ENCODE peak calls at places on chromosomes 2 and 18, in six cellular contexts. K is Caki2, F is right cardiac atrium, N is NCI-H1092 treated with DMSO at 0.1 percent for 48 hours, T is Right ventricle myocardium superior, B is NCI-H2227 treated with DMSO at 0.1 percent for 48 hours. U is an unnamed sample.

GRCh38 chr2:96264656-96265348 is 995 bp downstream of the TMEM127 start:
- DNase-seq in T (peak), F (no peak), B (peak), N (no peak), K (peak), U (no peak)

GRCh38 chr18:23943903-23944624 is 70.5 kb upstream of the TTC39C start:
- DNase-seq in K (no peak), N (no peak), F (no peak), B (no peak), T (no peak), U (no peak)

GRCh38 chr2:203599509-203599908 is 64.4 kb upstream of the RAPH1 start:
- DNase-seq in K (no peak), N (no peak), B (no peak), T (no peak), F (no peak), U (no peak)

GRCh38 chr2:14632133-14632936 is at the start of gene LRATD1:
- DNase-seq in T (peak), N (peak), F (peak), K (peak), B (peak), U (peak)

GRCh38 chr2:2874805-2875204 is 502.8 kb downstream of the EIPR1 start:
- DNase-seq in F (no peak), T (no peak), K (no peak), B (no peak), N (no peak), U (no peak)

GRCh38 chr18:55447672-55448018 is 140.3 kb downstream of the TCF4 start:
- DNase-seq in K (no peak), T (no peak), F (no peak), B (no peak), N (no peak), U (no peak)

GRCh38 chr2:43192039-43192438 is 34.4 kb downstream of the ZFP36L2 start:
- DNase-seq in T (no peak), N (no peak), B (no peak), F (peak), K (no peak), U (no peak)

GRCh38 chr2:150919899-150920298 is 341.8 kb downstream of the RBM43 start:
- DNase-seq in B (no peak), F (no peak), T (no peak), K (no peak), N (no peak), U (no peak)

GRCh38 chr2:128318776-128319456 is at the start of gene HS6ST1:
- DNase-seq in N (peak), K (peak), F (peak), T (peak), B (peak), U (peak)

GRCh38 chr2:195451160-195451559 is 205.9 kb upstream of the SLC39A10 start:
- DNase-seq in N (no peak), F (no peak), B (no peak), K (no peak), T (no peak), U (no peak)

GRCh38 chr2:10183146-10183675 is 60.7 kb downstream of the RRM2 start:
- DNase-seq in K (no peak), B (no peak), F (no peak), N (no peak), T (no peak), U (no peak)

GRCh38 chr2:70498054-70498453 is 55.6 kb downstream of the TGFA start:
- DNase-seq in T (no peak), N (no peak), B (no peak), K (no peak), F (no peak), U (peak)

GRCh38 chr2:64608867-64609228 is 44.9 kb downstream of the SERTAD2 start:
- DNase-seq in K (no peak), T (peak), N (no peak), F (no peak), B (no peak), U (no peak)

GRCh38 chr2:12478151-12479041 is 238.3 kb upstream of the TRIB2 start:
- DNase-seq in K (no peak), N (no peak), B (no peak), F (no peak), T (no peak), U (no peak)

GRCh38 chr2:51093016-51093415 is 61.1 kb upstream of the NRXN1 start:
- DNase-seq in T (no peak), F (no peak), N (no peak), B (no peak), K (no peak), U (no peak)

GRCh38 chr18:77005651-77006195 is 126.9 kb downstream of the MBP start:
- DNase-seq in T (no peak), F (no peak), N (no peak), B (no peak), K (no peak), U (no peak)

GRCh38 chr2:166350525-166350924 is 25.2 kb downstream of the SCN9A start:
- DNase-seq in T (no peak), K (no peak), F (no peak), B (no peak), N (no peak), U (no peak)

GRCh38 chr2:203683932-203684556 is 22.4 kb upstream of the CD28 start:
- DNase-seq in B (no peak), N (no peak), K (peak), T (no peak), F (no peak), U (peak)